ENCODE peak calls at places on chromosome 5, in nine cellular contexts. J is upper lobe of right lung, T is brain microvascular endothelial cell, A is astrocyte, Q is left lung, Z is adrenal gland, F is MM.1S, C is stomach, U is HepG2. I is an unnamed sample.
A peak's percentile ranks its signal among the peaks of the same experiment; 100 is the strongest.

GRCh38 chr5:149257875-149258705 is 13.6 kb upstream of the AFAP1L1 start:
- DNase-seq in J (no peak), T (peak; percentile 75), A (peak; percentile 79), Q (no peak), Z (no peak), F (no peak), C (no peak), U (no peak), I (no peak)

GRCh38 chr5:123717139-123717538 is 205.2 kb downstream of the CSNK1G3 start:
- DNase-seq in J (no peak), T (peak; percentile 47), A (peak; percentile 85), Q (no peak), Z (no peak), F (no peak), C (no peak), U (no peak), I (no peak)

GRCh38 chr5:154472871-154473580 is 5.0 kb downstream of the HAND1 start:
- DNase-seq in J (no peak), T (no peak), A (peak; percentile 6), Q (no peak), Z (no peak), F (no peak), C (no peak), U (no peak), I (no peak)

GRCh38 chr5:130102995-130103394 is 198.7 kb downstream of the CHSY3 start:
- DNase-seq in J (no peak), T (no peak), A (peak; percentile 23), Q (no peak), Z (no peak), F (peak; percentile 46), C (no peak), U (no peak), I (no peak)

GRCh38 chr5:55888205-55888604 is 37.0 kb downstream of the IL31RA start:
- DNase-seq in J (no peak), T (no peak), A (no peak), Q (no peak), Z (no peak), F (no peak), C (no peak), U (no peak), I (no peak)

GRCh38 chr5:87243161-87243877 is 24.4 kb upstream of the RASA1 start:
- DNase-seq in J (no peak), T (peak; percentile 83), A (peak; percentile 57), Q (no peak), Z (no peak), F (no peak), C (no peak), U (peak; percentile 6), I (no peak)

GRCh38 chr5:21931076-21931475 is 922.1 kb downstream of the CDH12 start:
- DNase-seq in J (no peak), T (no peak), A (no peak), Q (no peak), Z (no peak), F (no peak), C (no peak), U (no peak), I (no peak)

GRCh38 chr5:60184599-60184998 is 291.1 kb upstream of the PDE4D start:
- DNase-seq in J (no peak), T (no peak), A (peak; percentile 58), Q (no peak), Z (no peak), F (no peak), C (no peak), U (no peak), I (no peak)

DNA sequence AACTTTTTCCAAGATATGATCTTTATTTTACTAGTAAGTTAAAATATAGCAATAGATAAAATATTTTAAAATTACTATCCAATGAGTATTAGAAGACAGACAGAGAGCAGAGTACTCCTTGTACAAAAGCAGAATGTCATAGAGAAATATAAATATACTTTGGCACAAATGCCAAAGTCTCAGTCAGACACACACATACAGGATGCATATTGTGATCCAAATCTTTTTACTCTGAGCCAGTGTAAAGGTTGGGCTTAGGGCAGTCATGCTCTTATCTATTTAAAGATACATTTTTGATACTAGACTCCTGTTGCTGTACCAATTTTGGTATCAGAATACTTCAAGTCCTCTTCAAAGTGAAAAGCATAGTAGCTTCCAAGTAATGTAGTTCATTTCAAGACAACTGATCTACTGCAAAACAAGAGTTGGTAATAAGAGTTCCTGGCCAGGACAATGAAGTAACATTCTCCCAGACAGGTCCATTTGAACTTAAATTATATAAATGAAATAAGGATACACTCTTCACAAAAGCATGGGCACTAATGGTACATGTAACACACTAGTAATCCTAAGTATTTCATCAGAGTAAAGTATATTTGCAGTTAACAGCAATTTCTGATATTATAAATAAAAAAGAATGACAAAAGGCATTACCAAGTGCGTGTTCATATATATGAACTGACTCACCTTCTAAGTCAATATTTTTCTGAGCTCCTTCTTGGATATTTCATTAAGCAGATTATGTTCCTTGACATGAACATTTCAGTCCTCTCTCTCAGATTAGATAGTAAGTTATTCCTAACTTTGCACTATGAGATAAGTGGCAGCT is 10.5 kb downstream of the PFDN1 start:
- DNase-seq in J (no peak), T (no peak), A (peak; percentile 45), Q (no peak), Z (no peak), F (no peak), C (no peak), U (peak; percentile 9), I (no peak)
- H3K4me3 ChIP-seq in J (no peak overlapping the region), T (no peak overlapping the region), A (no peak overlapping the region), Q (no peak overlapping the region), Z (no peak overlapping the region), F (no peak overlapping the region), C (no peak overlapping the region), U (peak overlapping the region; percentile 44), I (no peak overlapping the region)

GRCh38 chr5:136020001-136020382 is 8.8 kb upstream of the TGFBI start:
- DNase-seq in J (no peak), T (no peak), A (no peak), Q (no peak), Z (no peak), F (no peak), C (no peak), U (no peak), I (no peak)

GRCh38 chr5:136021016-136021405 is 7.8 kb upstream of the TGFBI start:
- DNase-seq in J (no peak), T (peak; percentile 63), A (peak; percentile 82), Q (no peak), Z (no peak), F (no peak), C (no peak), U (no peak), I (no peak)

GRCh38 chr5:136016945-136017530 is 11.8 kb upstream of the TGFBI start:
- DNase-seq in J (no peak), T (peak; percentile 79), A (peak; percentile 98), Q (no peak), Z (peak; percentile 74), F (no peak), C (no peak), U (no peak), I (no peak)

GRCh38 chr5:136020383-136021015 is 8.3 kb upstream of the TGFBI start:
- DNase-seq in J (no peak), T (peak; percentile 96), A (peak; percentile 98), Q (peak; percentile 66), Z (no peak), F (no peak), C (no peak), U (peak; percentile 39), I (no peak)

DNA sequence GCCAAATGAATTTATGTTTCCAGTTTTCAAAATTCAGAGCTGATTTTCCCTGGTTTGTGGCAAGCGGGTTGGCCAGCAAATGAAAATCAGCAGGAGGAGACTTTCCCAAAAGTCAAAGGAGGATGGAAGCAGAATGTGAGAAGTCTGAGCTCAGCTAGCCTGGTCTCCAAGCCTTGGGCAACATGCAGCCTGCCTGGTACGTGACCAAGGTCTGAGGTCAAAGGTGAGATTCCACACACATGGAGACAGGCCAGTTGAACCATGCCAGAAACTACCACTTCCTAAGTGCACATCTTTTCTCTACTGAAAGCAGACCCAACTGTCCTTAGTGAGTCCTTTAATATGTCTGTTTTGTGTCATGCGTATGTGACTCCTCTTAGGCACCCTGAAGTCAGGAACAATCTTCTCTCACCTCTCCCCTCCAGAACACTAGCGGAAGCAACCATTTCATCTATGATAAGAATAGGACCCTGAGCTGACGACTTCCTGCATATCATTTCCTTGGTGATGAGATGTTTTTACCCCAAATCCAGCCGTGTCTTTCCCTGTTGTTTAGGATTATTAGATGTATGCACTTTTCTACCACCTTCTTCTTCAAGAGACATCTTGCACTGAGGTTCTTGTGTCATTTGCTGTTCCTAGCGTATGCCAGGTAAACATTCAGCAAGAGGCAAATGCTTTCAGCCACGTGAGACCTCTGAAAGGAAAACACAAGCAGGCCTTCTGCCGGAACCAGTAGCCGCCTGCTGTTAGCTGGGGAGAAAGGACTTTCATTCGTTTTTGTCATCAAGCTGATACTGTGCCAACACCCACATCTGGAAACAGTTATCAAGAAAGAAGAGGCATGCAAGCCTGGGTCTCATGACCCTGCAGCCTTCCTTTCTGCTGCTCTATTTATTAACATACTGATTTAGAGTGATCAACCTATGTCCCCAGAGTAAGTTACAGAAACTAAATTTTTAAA is 9.7 kb upstream of the TGFBI start:
- DNase-seq in J (no peak), T (peak; percentile 97), A (peak; percentile 96), Q (no peak), Z (no peak), F (no peak), C (no peak), U (peak; percentile 37), I (no peak)
- TF ChIP-seq CTCF in J (no peak), T (peak; percentile 73), A (peak; percentile 40), Q (no peak), Z (no peak), F (no peak), C (peak; percentile 18), U (no peak), I (no peak)

DNA sequence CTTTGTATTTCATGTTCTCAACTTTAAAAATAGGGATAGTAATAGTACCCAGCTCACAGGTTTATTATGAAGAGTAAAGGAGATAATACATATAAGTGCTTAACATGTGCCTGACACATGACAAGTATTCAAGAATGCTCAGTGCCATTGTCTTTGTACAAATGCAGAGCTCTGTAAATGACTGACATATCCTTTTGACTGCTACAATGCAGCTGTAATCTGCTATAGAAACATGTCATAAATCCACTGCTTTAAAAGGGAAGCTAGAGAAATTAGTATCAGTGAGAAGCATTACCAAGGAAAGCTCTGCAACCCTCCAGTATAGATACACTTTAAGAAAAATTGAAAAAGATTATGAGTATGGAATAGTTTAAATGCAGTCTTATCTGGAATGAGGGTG is 18.0 kb downstream of the ERAP1 start:
- DNase-seq in J (no peak), T (no peak), A (no peak), Q (no peak), Z (no peak), F (no peak), C (no peak), U (no peak), I (no peak)
- H3K36me3 ChIP-seq in J (peaks cover 90% of the 10 kb centered on the region), T (peaks cover 9% of the 10 kb centered on the region), A (peaks cover 5% of the 10 kb centered on the region), Q (no peaks in the 10 kb centered on the region), Z (peaks cover 29% of the 10 kb centered on the region), F (peaks cover 3% of the 10 kb centered on the region), C (peaks cover 99% of the 10 kb centered on the region), U (peaks cover 63% of the 10 kb centered on the region), I (peaks cover 19% of the 10 kb centered on the region)

DNA sequence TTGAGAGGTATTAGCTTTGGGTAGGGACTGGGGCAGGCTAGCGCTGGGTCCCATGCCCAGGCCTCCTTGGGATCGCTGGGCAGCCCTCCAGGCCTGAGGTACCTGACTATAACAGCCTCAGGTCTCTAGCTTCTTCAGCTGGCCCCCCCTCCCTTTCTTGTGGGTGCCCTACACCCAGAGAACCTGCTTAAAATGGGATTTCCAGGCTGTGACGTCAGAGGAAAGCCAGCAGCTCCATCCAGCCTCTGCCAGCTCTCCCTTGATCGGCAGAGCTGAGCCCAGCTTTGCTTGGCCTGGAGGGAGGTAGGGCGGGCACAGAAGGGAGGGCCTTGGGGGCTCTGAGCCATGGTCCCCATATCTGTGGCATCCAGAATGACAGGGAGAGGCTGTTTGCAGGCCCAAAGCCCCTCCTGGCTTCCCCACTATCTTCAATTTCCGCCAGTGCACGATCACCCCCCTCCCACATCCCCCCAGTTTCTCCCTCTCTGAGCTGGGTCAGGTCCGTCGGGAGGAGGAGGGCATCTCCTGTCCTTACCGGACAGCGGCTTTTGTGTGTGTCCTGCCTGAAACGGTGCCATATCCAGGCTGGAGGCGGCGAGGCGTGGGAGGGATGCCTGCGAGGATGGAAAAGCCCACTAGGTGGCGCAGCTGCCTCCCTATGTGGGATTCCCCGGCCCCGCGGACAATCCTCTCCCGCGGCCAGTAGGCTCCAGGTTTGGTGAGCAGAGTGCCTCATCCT is 10.8 kb downstream of the REEP2 start:
- DNase-seq in J (peak; percentile 93), T (peak; percentile 86), A (peak; percentile 37), Q (peak; percentile 88), Z (peak; percentile 92), F (peak; percentile 72), C (peak; percentile 94), U (peak; percentile 63), I (peak; percentile 74)
- H3K4me3 ChIP-seq in J (no peak overlapping the region), T (no peak overlapping the region), A (no peak overlapping the region), Q (no peak overlapping the region), Z (no peak overlapping the region), F (no peak overlapping the region), C (no peak overlapping the region), U (peak overlapping the region; percentile 65), I (no peak overlapping the region)